ENCODE peak calls at places on chromosomes 4 and X, in eight cellular contexts. Q is HepG2, O is GM12878, B is A549, X is NB4, G is lower leg skin, I is endothelial cell of umbilical vein, F is suprapubic skin. T is an unnamed sample.

GRCh38 chr4:142547974-142548373 is 298.1 kb downstream of the INPP4B start:
- DNase-seq in F (no peak), X (no peak), O (no peak), B (no peak), Q (no peak), I (no peak), G (no peak), T (no peak)

GRCh38 chr4:162016991-162017390 is 146.8 kb downstream of the FSTL5 start:
- DNase-seq in X (no peak), Q (no peak), F (no peak), O (no peak), B (no peak), I (no peak), G (no peak), T (no peak)

GRCh38 chrX:47514553-47515235 is 31.7 kb upstream of the ZNF41 start:
- DNase-seq in X (no peak), G (no peak), Q (no peak), I (no peak), O (no peak), F (no peak), B (peak; percentile 9), T (no peak)

GRCh38 chrX:144683247-144683646 is 564.1 kb upstream of the SPANXN1 start:
- DNase-seq in I (no peak), Q (no peak), X (peak; percentile 7), F (no peak), O (no peak), B (no peak), G (no peak), T (no peak)

GRCh38 chr4:121182296-121182695 is 18.2 kb upstream of the TNIP3 start:
- DNase-seq in I (peak; percentile 10), G (no peak), F (no peak), B (no peak), Q (no peak), O (no peak), X (peak; percentile 71), T (no peak)

GRCh38 chr4:792729-793108 is 33.2 kb downstream of the CPLX1 start:
- DNase-seq in B (no peak), F (no peak), I (no peak), G (no peak), X (no peak), Q (no peak), O (no peak), T (no peak)

GRCh38 chr4:7518871-7519637 is 84.3 kb upstream of the PSAPL1 start:
- DNase-seq in B (no peak), F (no peak), I (no peak), Q (no peak), O (no peak), X (no peak), G (no peak), T (no peak)

GRCh38 chrX:134388161-134389109 is 71.5 kb upstream of the HPRT1 start:
- DNase-seq in I (no peak), O (peak; percentile 43), G (no peak), X (peak; percentile 77), F (no peak), Q (no peak), B (no peak), T (no peak)

GRCh38 chr4:139824882-139825522 is 159.4 kb downstream of the MGST2 start:
- DNase-seq in B (no peak), G (no peak), F (no peak), Q (no peak), O (no peak), X (no peak), I (no peak), T (no peak)

GRCh38 chr4:109005523-109005922 is 242.7 kb upstream of the ETNPPL start:
- DNase-seq in X (peak; percentile 2), Q (no peak), I (no peak), G (no peak), F (no peak), O (no peak), B (no peak), T (no peak)

GRCh38 chr4:152937535-152938236 is 1.6 kb downstream of the FHDC1 start:
- DNase-seq in I (peak; percentile 26), F (no peak), X (peak; percentile 27), O (no peak), B (peak; percentile 14), Q (no peak), G (no peak), T (peak; percentile 93)

GRCh38 chrX:115582871-115583729 is 22.1 kb downstream of the PLS3 start:
- DNase-seq in X (no peak), I (peak; percentile 44), G (no peak), B (no peak), Q (no peak), F (no peak), O (no peak), T (no peak)

GRCh38 chrX:40523852-40524251 is 56.9 kb upstream of the ATP6AP2 start:
- DNase-seq in X (no peak), O (no peak), F (no peak), I (no peak), Q (no peak), G (no peak), B (no peak), T (no peak)

DNA sequence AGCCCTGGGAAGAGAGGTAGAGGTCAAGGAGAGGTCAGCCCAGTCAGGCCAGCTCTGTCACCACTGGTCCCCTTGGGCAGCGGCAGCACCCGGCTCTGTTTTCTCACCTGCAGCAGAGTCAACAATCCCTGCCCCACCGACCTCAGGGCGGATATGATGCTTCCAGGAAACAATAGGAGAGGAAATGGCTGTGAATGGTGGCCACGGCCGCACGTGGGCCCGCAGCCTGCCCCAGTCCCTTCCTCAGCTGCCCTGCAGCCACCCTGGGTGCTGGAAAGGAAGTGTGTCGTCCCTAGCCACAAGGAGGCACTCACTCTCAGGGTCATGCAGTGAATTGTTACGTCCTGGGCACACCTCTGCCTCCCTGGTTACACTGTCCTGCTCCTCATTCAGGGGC is 92.5 kb upstream of the ENPP6 start:
- DNase-seq in B (peak; percentile 18), I (peak; percentile 28), X (peak; percentile 52), F (no peak), G (no peak), O (no peak), Q (no peak), T (peak; percentile 49)
- TF ChIP-seq POLR2A in B (no peak), I (no peak), X (no peak), F (no peak), G (no peak), O (peak; percentile 33), Q (no peak), T (no peak)

DNA sequence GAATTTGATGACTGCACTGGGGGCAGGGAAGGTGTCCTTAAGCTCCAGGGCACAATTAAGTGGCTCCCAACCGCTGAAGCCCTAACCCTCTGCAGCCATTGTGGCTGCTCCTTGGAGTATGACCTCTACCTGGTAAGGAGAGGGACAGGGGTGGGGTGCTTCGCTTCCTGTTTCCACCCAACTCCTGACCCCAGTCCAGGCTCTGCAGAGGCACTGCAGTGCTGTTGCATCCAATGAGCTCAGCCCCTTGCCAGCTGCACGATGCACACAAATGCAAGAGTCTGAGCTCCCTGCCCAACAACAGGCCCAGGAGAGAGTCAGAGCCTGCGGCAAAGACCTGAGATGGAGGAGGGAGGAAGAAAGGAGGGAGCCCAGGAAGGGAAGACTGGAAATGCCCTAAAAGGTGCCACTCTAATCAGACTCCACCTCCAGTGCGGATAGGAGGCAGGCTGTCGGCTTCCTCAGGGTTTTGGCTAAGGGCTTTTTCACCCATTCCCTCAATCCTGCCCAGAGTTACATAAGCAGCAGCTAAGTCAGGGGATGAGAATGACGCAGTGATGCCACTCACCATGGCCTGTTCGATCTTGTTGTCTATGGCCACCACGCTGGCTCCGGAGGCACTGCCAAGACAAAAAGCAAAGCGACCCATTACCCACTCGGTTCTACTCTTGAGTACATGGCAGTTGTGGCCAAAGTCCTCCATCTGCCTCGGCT is 60.1 kb downstream of the TSC22D3 start:
- DNase-seq in Q (no peak), I (no peak), G (no peak), F (peak; percentile 54), B (no peak), O (no peak), X (peak; percentile 30), T (no peak)
- TF ChIP-seq POLR2A in Q (no peak), I (no peak), G (no peak), F (no peak), B (no peak), O (peak; percentile 16), X (no peak), T (peak; percentile 93)

DNA sequence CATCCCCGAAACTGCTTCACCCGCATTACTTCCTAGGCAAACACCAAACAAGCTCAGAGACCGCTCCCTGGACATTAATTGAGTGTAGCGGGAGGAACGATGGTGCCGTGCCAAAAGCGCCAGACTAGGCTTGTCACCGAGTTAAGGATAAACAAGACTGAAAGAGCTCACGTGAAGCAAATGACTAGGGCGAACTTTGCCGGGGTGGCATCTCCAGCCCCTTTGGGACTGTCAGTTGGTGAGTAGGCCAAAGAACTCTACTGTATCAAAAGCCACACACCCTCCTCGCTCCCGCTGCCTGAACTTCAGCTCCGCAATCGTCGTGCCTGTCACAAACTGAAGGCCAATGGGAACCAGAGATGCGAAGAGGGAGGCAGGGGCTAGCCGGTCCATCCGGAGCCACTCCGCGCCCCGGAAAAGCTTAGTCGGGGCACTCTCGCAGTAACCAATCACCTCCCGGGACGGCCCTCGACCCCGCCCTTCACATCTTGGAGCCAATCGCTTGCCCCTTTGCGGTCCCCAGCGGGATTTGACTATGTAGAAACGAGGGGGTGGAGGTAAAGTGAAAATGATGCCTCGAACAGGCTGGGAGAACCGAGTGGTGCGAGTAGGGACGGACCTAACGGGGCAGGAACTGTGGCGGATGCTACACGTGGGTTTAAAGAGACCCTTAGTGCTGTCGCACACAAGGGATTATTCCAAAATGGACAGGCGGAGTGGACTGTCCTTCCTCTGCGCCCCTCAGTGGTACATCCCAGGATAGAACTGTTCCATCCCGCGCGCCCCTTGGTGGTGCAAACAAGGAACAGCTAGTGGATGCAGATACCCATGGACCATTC is 37.0 kb upstream of the FAM156A start:
- DNase-seq in Q (peak; percentile 90), I (peak; percentile 95), G (peak; percentile 92), O (peak; percentile 78), B (peak; percentile 97), X (peak; percentile 96), F (peak; percentile 95), T (peak; percentile 96)
- TF ChIP-seq POLR2A in Q (no peak), I (no peak), G (no peak), O (peak; percentile 48), B (peak; percentile 28), X (peak; percentile 52), F (no peak), T (peak; percentile 73)

DNA sequence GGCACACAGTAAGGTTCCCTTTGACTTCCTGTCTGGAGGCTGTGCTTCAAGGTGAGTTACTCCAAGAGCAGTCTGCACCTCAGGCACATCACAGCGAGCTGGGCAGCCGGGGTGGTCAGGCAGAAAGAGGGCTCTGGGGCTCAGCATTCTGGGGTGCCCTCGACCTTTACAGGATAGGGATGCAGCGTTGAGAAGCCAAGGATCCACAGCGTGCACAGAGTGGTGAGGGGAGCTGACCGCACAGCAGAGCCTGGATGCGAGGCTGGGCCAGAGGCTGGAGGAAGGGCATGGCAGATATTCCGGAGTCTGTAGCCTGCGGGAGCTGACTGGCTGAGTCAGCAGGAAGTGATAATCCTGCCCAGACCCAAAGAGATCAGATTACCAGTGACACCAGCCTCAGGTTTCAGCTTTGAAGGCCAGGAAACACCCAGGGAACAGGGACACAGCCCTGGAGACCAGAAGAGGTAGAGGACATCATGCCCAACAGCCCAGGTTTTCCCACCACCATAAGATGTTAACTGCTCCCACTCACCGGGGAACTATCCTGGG is 38.4 kb upstream of the PDLIM3 start:
- DNase-seq in I (peak; percentile 84), B (peak; percentile 45), Q (peak; percentile 58), G (no peak), X (no peak), O (no peak), F (no peak), T (no peak)
- TF ChIP-seq POLR2A in I (peak; percentile 45), B (no peak), Q (no peak), G (no peak), X (no peak), O (no peak), F (no peak), T (no peak)

T was measured in erythroblast.